ENCODE peak calls at places on chromosome 9, in six cellular contexts. U, P, A, K, V and D are unnamed samples.

GRCh38 chr9:124522121-124523098 is 15.2 kb upstream of the NR5A1 start:
- DNase-seq in K (no peak), U (peak; percentile 81), V (no peak), A (no peak), P (no peak), D (no peak)

GRCh38 chr9:96015876-96016686 is 140.6 kb downstream of the ERCC6L2 start:
- DNase-seq in A (no peak), K (no peak), U (no peak), P (no peak), V (no peak), D (no peak)

GRCh38 chr9:91374939-91375338 is 13.2 kb upstream of the AUH start:
- DNase-seq in A (no peak), P (no peak), U (no peak), V (no peak), K (no peak), D (no peak)

GRCh38 chr9:134670851-134671281 is 29.3 kb downstream of the COL5A1 start:
- DNase-seq in U (no peak), A (no peak), V (no peak), K (no peak), P (no peak), D (no peak)

GRCh38 chr9:87267701-87268100 is 230.0 kb upstream of the DAPK1 start:
- DNase-seq in K (no peak), A (no peak), P (no peak), V (peak; percentile 55), U (no peak), D (no peak)

GRCh38 chr9:86494644-86495081 is 140.5 kb upstream of the TUT7 start:
- DNase-seq in A (no peak), U (no peak), P (no peak), K (no peak), V (no peak), D (no peak)

GRCh38 chr9:83472221-83472665 is 66.0 kb downstream of the FRMD3 start:
- DNase-seq in V (peak; percentile 23), P (no peak), A (no peak), K (no peak), U (no peak), D (no peak)

GRCh38 chr9:102499468-102499867 is 495.7 kb upstream of the CYLC2 start:
- DNase-seq in A (no peak), P (no peak), K (no peak), U (no peak), V (no peak), D (no peak)

GRCh38 chr9:68781866-68782265 is 76.8 kb downstream of the PIP5K1B start:
- DNase-seq in K (no peak), A (no peak), U (no peak), V (no peak), P (peak; percentile 16), D (no peak)

DNA sequence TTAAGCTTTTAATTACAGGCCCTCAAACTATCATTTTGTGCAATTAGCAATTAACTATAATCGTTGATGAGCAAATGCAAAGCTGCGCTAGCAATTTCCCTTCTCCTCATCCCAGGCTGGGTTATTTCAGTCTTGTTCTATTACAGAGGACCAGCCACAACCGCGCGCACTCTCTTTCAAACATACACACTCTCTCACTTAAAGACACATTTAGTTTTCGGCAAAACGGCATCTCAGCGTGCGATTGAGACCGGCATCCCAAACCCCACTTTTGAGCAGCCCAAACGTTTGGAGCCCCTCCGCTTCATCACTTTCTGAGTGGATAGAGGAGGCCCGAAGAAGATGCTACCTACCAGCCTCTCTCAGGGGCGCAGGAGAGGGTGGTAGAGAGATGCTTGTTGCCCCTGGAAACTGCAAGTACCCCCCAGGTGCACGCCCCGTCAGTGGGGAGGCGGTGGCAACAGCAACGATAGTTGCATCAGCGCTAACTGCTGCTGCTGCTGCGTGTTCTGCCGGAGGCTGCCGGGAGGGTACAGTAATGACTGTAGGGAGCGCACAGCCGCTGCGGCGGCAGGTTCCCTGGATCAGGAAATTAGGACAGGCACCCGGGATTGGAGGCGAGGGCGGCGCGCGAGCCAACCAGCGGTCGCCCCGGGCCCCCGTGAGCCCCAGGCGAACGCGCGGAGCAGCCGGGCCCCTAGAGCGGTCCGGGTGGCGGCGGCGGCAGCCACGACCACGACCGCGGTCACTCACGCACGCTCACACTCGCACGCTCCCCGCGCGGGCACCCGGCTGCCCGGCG is 510 bp upstream of the VLDLR start:
- DNase-seq in V (peak; percentile 85), P (peak; percentile 75), U (peak; percentile 90), A (peak; percentile 61), K (no peak), D (peak; percentile 63)
- TF ChIP-seq CTCF in V (peak; percentile 34), P (no peak), U (peak; percentile 10), A (no peak), K (peak; percentile 36), D (peak; percentile 27)

DNA sequence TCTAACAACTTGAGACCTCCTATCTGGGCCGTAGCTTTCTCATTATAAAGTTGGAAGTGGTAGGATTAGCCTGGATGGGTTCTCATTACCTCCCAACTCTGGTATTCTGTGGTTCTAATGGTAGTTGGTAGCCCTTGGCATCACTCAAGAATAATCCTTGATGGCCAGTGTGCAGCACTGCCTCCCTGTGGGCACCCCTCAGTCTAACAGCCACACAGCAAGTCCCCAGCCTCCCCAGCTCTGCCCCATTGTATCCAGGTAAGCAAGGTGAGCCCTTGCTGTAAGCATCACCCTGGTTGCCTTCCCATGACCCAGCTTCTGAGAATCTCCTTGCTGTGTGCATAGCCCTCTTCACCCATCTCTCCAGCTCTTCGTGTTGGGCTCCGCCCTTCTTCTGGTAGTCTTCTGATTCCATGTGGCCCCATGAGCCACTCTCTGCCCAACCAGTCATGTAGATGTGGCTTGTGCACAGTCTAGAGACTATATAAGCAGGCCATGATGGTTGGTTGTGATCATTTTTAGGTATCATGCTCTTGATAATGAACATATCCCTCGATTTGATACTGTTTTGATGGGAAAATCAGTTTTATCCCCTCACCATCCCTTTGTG is 57.6 kb upstream of the GRHPR start:
- DNase-seq in U (peak; percentile 55), P (no peak), K (no peak), A (no peak), V (no peak), D (no peak)
- TF ChIP-seq CTCF in U (peak; percentile 61), P (no peak), K (no peak), A (no peak), V (no peak), D (peak; percentile 22)

GRCh38 chr9:73269430-73270101 is 117.9 kb downstream of the ANXA1 start:
- DNase-seq in U (no peak), K (no peak), A (no peak), V (no peak), P (no peak), D (no peak)
- TF ChIP-seq CTCF in U (peak; percentile 63), K (peak; percentile 52), A (peak; percentile 25), V (peak; percentile 59), P (no peak), D (peak; percentile 65)

GRCh38 chr9:93910598-93910997 is 44.6 kb downstream of the BARX1 start:
- DNase-seq in P (no peak), A (no peak), V (no peak), K (no peak), U (peak; percentile 43), D (no peak)
- TF ChIP-seq CTCF in P (no peak), A (no peak), V (no peak), K (no peak), U (peak; percentile 57), D (no peak)

GRCh38 chr9:35649431-35650340 is 1.0 kb downstream of the SIT1 start:
- DNase-seq in A (no peak), U (no peak), V (no peak), K (no peak), P (no peak), D (no peak)
- TF ChIP-seq CTCF in A (no peak), U (no peak), V (no peak), K (no peak), P (no peak), D (no peak)

GRCh38 chr9:106828965-106829364 is 34.0 kb upstream of the ZNF462 start:
- DNase-seq in V (no peak), A (no peak), P (no peak), U (no peak), K (no peak), D (no peak)
- TF ChIP-seq CTCF in V (no peak), A (no peak), P (no peak), U (no peak), K (no peak), D (no peak)